ENCODE peak calls at places on chromosomes 3 and 15, in six cellular contexts. F is neuronal stem cell, Y is trophoblast cell, I is H9, R is IMR-90, L is mesendoderm. U is an unnamed sample.

GRCh38 chr3:131735121-131735520 is 232.3 kb upstream of the MRPL3 start:
- DNase-seq in F (no peak), Y (no peak), I (no peak), R (no peak), L (no peak), U (no peak)

GRCh38 chr15:72285927-72286516 is 13.7 kb upstream of the PARP6 start:
- DNase-seq in F (no peak), Y (peak; percentile 41), I (peak; percentile 72), R (peak; percentile 14), L (peak; percentile 63), U (peak; percentile 30)

GRCh38 chr15:40955141-40955903 is 2.1 kb downstream of the CHAC1 start:
- DNase-seq in F (no peak), Y (no peak), I (no peak), R (no peak), L (no peak), U (no peak)

GRCh38 chr15:86608461-86608860 is 528.8 kb downstream of the AGBL1 start:
- DNase-seq in F (no peak), Y (no peak), I (no peak), R (no peak), L (no peak), U (peak; percentile 48)

GRCh38 chr15:79204886-79205285 is 77.6 kb upstream of the ANKRD34C start:
- DNase-seq in F (no peak), Y (peak; percentile 71), I (no peak), R (no peak), L (no peak), U (no peak)

GRCh38 chr3:104796556-104796955 is 570.2 kb upstream of the ALCAM start:
- DNase-seq in F (no peak), Y (no peak), I (no peak), R (peak; percentile 76), L (no peak), U (peak; percentile 46)

GRCh38 chr3:32392530-32393302 is 1.1 kb downstream of the CMTM7 start:
- DNase-seq in F (no peak), Y (peak; percentile 21), I (no peak), R (peak; percentile 77), L (no peak), U (peak; percentile 67)

GRCh38 chr3:184604039-184604955 is 42.7 kb downstream of the EPHB3 start:
- DNase-seq in F (no peak), Y (peak; percentile 32), I (peak; percentile 85), R (no peak), L (peak; percentile 94), U (no peak)

GRCh38 chr3:42120866-42121265 is 29.7 kb downstream of the TRAK1 start:
- DNase-seq in F (no peak), Y (peak; percentile 71), I (no peak), R (peak; percentile 33), L (no peak), U (peak; percentile 30)

GRCh38 chr3:69439683-69440270 is 53.9 kb upstream of the FRMD4B start:
- DNase-seq in F (no peak), Y (peak; percentile 45), I (no peak), R (peak; percentile 30), L (no peak), U (peak; percentile 40)

GRCh38 chr3:183377307-183377959 is 51.0 kb downstream of the MCF2L2 start:
- DNase-seq in F (no peak), Y (no peak), I (no peak), R (no peak), L (no peak), U (no peak)

GRCh38 chr3:106126016-106126525 is 257.3 kb upstream of the CBLB start:
- DNase-seq in F (no peak), Y (no peak), I (no peak), R (peak; percentile 22), L (no peak), U (no peak)

GRCh38 chr3:61561374-61562041 is at the start of gene PTPRG:
- DNase-seq in F (no peak), Y (peak; percentile 95), I (peak; percentile 85), R (peak; percentile 94), L (peak; percentile 96), U (peak; percentile 93)

GRCh38 chr3:149442845-149443544 is 31.5 kb upstream of the TM4SF4 start:
- DNase-seq in F (no peak), Y (no peak), I (no peak), R (peak; percentile 89), L (no peak), U (peak; percentile 76)

GRCh38 chr3:12574131-12574530 is 17.2 kb downstream of the MKRN2 start:
- DNase-seq in F (no peak), Y (peak; percentile 73), I (no peak), R (peak; percentile 52), L (no peak), U (no peak)

GRCh38 chr15:93997071-93997658 is 234.2 kb upstream of the MCTP2 start:
- DNase-seq in F (no peak), Y (peak; percentile 73), I (no peak), R (peak; percentile 4), L (peak; percentile 13), U (peak; percentile 43)

GRCh38 chr3:56801151-56801596 is 575 bp downstream of the ARHGEF3 start:
- DNase-seq in F (no peak), Y (no peak), I (peak; percentile 31), R (no peak), L (no peak), U (no peak)

GRCh38 chr3:197186887-197187588 is 111.4 kb downstream of the DLG1 start:
- DNase-seq in F (peak; percentile 53), Y (peak; percentile 81), I (no peak), R (peak; percentile 66), L (peak; percentile 73), U (peak; percentile 71)

GRCh38 chr3:124650798-124651197 is 79.5 kb upstream of the UMPS start:
- DNase-seq in F (no peak), Y (no peak), I (no peak), R (no peak), L (no peak), U (no peak)

GRCh38 chr3:142724682-142725351 is 983 bp downstream of the TRPC1 start:
- DNase-seq in F (no peak), Y (peak; percentile 52), I (peak; percentile 82), R (peak; percentile 18), L (peak; percentile 90), U (peak; percentile 66)

GRCh38 chr3:139518926-139519842 is 20.4 kb downstream of the RBP1 start:
- DNase-seq in F (no peak), Y (no peak), I (no peak), R (no peak), L (no peak), U (no peak)

GRCh38 chr3:71710906-71711494 is 14.2 kb downstream of the EIF4E3 start:
- DNase-seq in F (peak; percentile 26), Y (peak; percentile 72), I (no peak), R (peak; percentile 66), L (peak; percentile 72), U (peak; percentile 70)

GRCh38 chr3:161689699-161690098 is 193.1 kb downstream of the OTOL1 start:
- DNase-seq in F (no peak), Y (no peak), I (no peak), R (no peak), L (no peak), U (no peak)

GRCh38 chr3:28376424-28376823 is 27.8 kb upstream of the AZI2 start:
- DNase-seq in F (no peak), Y (peak; percentile 65), I (no peak), R (peak; percentile 72), L (no peak), U (peak; percentile 1)

GRCh38 chr3:126052196-126053058 is 31.5 kb downstream of the SLC41A3 start:
- DNase-seq in F (no peak), Y (no peak), I (no peak), R (no peak), L (no peak), U (no peak)

DNA sequence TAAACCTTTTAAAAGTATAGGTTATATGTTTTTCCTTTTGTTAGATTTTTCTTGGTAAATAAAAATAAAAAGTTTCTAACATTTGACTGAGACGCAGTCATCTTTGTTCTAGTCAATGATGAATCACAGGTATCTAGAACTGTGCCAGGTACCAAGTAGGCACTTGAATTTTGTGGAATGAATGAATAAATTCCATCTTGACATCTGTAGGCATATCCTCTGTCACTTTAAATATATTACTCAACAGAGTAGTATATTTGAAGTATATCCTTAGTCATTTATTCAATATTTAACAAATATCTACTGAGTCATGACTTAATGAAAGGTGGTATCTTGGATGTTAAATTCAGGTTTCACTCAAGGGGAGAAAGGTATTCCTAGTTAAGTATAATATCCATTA is 828.4 kb downstream of the TUSC7 start:
- DNase-seq in F (no peak), Y (no peak), I (no peak), R (no peak), L (no peak), U (no peak)
- H3K4ac ChIP-seq in F (no peak overlapping the region), Y (no peak overlapping the region), I (no peak overlapping the region), R (no peak overlapping the region), L (no peak overlapping the region), U (no peak overlapping the region)

GRCh38 chr3:7385635-7386034 is 524.7 kb downstream of the GRM7 start:
- DNase-seq in F (no peak), Y (no peak), I (no peak), R (no peak), L (no peak), U (peak; percentile 11)
- H2BK120ac ChIP-seq in F (no peak overlapping the region), Y (no peak overlapping the region), I (no peak overlapping the region), R (no peak overlapping the region), L (no peak overlapping the region), U (no peak overlapping the region)

GRCh38 chr15:48391950-48392349 is 60.7 kb downstream of the DUT start:
- DNase-seq in F (no peak), Y (no peak), I (no peak), R (no peak), L (no peak), U (no peak)
- H3K4ac ChIP-seq in F (no peak overlapping the region), Y (no peak overlapping the region), I (no peak overlapping the region), R (peak overlapping the region; percentile 31), L (no peak overlapping the region), U (no peak overlapping the region)

GRCh38 chr3:187274977-187275338 is 16.6 kb downstream of the MASP1 start:
- DNase-seq in F (peak; percentile 56), Y (no peak), I (peak; percentile 86), R (no peak), L (peak; percentile 93), U (no peak)

GRCh38 chr3:187274315-187274976 is 17.1 kb downstream of the MASP1 start:
- DNase-seq in F (no peak), Y (no peak), I (no peak), R (no peak), L (no peak), U (no peak)

GRCh38 chr3:187277129-187277462 is 14.4 kb downstream of the MASP1 start:
- DNase-seq in F (no peak), Y (no peak), I (no peak), R (no peak), L (no peak), U (no peak)

GRCh38 chr3:187280644-187281043 is 10.9 kb downstream of the MASP1 start:
- DNase-seq in F (no peak), Y (no peak), I (no peak), R (no peak), L (no peak), U (no peak)

DNA sequence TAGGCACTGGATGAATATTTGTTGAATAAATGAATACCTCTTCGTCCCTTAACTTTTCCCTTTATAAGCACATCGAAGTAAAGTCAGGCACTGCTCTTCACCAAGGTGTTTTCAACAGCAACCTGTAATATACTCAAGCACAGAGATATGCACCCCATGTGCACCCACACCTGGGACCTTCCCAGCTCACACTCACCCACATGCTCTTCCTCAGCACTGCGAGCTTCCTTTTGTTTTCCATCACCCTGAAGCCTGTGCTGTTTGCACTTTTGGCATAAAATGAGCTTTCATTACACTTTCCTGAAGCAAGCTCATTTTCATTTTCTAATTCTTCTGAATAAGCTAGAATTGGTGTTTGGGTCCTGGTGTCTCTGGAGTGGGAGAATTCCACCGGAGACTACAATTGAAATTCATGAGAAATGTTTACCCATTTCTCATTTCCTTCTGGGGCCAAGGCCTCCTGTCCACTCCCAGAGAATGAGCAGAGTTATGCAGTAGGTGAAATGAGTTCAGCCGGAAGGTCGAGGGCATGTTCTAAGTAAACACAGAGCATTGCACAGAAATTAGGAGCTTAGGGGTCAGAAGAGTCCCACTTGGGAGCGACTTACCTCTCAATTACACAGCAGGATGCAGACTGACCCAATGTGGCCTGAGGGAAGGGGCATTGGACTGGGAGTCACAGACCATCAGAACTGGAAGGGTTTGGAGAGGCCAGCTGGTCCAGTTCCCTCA is 15.0 kb downstream of the MASP1 start:
- DNase-seq in F (no peak), Y (no peak), I (no peak), R (no peak), L (no peak), U (no peak)
- H2BK120ac ChIP-seq in F (no peak overlapping the region), Y (no peak overlapping the region), I (no peak overlapping the region), R (peak overlapping the region; percentile 56), L (no peak overlapping the region), U (no peak overlapping the region)